ENCODE peak calls at places on chromosomes 4 and X, in ten cellular contexts. B is HFFc6, N is astrocyte of the spinal cord, M is endothelial cell of umbilical vein, K is GM20000, U is AG09309, W is AG10803, A is dorsolateral prefrontal cortex, Z is body of pancreas, R is fibroblast of lung. O is an unnamed sample.

GRCh38 chrX:51894697-51895336 is 1.4 kb downstream of the MAGED1 start:
- DNase-seq in B (no peak), N (peak), M (peak), K (peak), U (no peak), W (peak), A (peak), Z (peak), R (peak), O (no peak)

GRCh38 chr4:14338206-14338605 is 664.1 kb upstream of the CPEB2 start:
- DNase-seq in B (no peak), N (no peak), M (no peak), K (no peak), U (no peak), W (no peak), A (no peak), Z (no peak), R (peak), O (no peak)

GRCh38 chrX:55714111-55714510 is 3.4 kb upstream of the RRAGB start:
- DNase-seq in B (no peak), N (no peak), M (no peak), K (no peak), U (no peak), W (no peak), A (no peak), Z (no peak), R (no peak), O (no peak)

GRCh38 chrX:51795136-51795535 is 51.9 kb downstream of the GSPT2 start:
- DNase-seq in B (no peak), N (no peak), M (no peak), K (no peak), U (no peak), W (no peak), A (no peak), Z (no peak), R (no peak), O (no peak)

GRCh38 chr4:164731827-164732474 is 22.0 kb upstream of the SMIM31 start:
- DNase-seq in B (peak), N (peak), M (peak), K (peak), U (no peak), W (peak), A (peak), Z (peak), R (peak), O (no peak)

GRCh38 chr4:119087121-119087520 is 48.5 kb upstream of the MYOZ2 start:
- DNase-seq in B (no peak), N (peak), M (peak), K (no peak), U (no peak), W (no peak), A (no peak), Z (no peak), R (peak), O (no peak)

GRCh38 chr4:101050088-101050835 is 297.1 kb downstream of the PPP3CA start:
- DNase-seq in B (no peak), N (no peak), M (no peak), K (no peak), U (no peak), W (no peak), A (no peak), Z (no peak), R (no peak), O (no peak)

GRCh38 chrX:135114392-135114791 is 5.9 kb downstream of the ETDB start:
- DNase-seq in B (no peak), N (no peak), M (no peak), K (peak), U (no peak), W (no peak), A (no peak), Z (no peak), R (no peak), O (no peak)

GRCh38 chrX:119614776-119615175 is 8.6 kb upstream of the NKRF start:
- DNase-seq in B (no peak), N (no peak), M (no peak), K (no peak), U (no peak), W (no peak), A (no peak), Z (no peak), R (no peak), O (no peak)

GRCh38 chrX:24294619-24295018 is 19.2 kb downstream of the SUPT20HL2 start:
- DNase-seq in B (peak), N (no peak), M (peak), K (no peak), U (no peak), W (no peak), A (peak), Z (no peak), R (no peak), O (no peak)

GRCh38 chrX:68868902-68869800 is 40.3 kb downstream of the EFNB1 start:
- DNase-seq in B (no peak), N (no peak), M (no peak), K (no peak), U (no peak), W (no peak), A (no peak), Z (peak), R (no peak), O (no peak)

GRCh38 chr4:41776466-41776865 is 27.9 kb upstream of the PHOX2B start:
- DNase-seq in B (no peak), N (no peak), M (no peak), K (no peak), U (no peak), W (no peak), A (no peak), Z (no peak), R (no peak), O (no peak)

GRCh38 chr4:156536661-156537060 is 434.9 kb downstream of the PDGFC start:
- DNase-seq in B (peak), N (peak), M (no peak), K (no peak), U (no peak), W (peak), A (no peak), Z (no peak), R (no peak), O (no peak)

GRCh38 chr4:129014566-129015509 is 78.5 kb downstream of the SCLT1 start:
- DNase-seq in B (no peak), N (no peak), M (no peak), K (no peak), U (no peak), W (no peak), A (no peak), Z (no peak), R (no peak), O (no peak)

GRCh38 chr4:103786014-103786413 is 66.2 kb upstream of the TACR3 start:
- DNase-seq in B (peak), N (peak), M (peak), K (peak), U (no peak), W (peak), A (no peak), Z (no peak), R (peak), O (no peak)

GRCh38 chr4:169810325-169811323 is 52.9 kb upstream of the HPF1 start:
- DNase-seq in B (peak), N (peak), M (peak), K (peak), U (peak), W (peak), A (peak), Z (peak), R (peak), O (no peak)

GRCh38 chr4:119227690-119228089 is 15.2 kb downstream of the USP53 start:
- DNase-seq in B (no peak), N (peak), M (no peak), K (no peak), U (no peak), W (peak), A (no peak), Z (no peak), R (peak), O (no peak)

GRCh38 chr4:39044364-39044946 is 12.2 kb upstream of the TMEM156 start:
- DNase-seq in B (peak), N (peak), M (peak), K (peak), U (peak), W (peak), A (peak), Z (peak), R (peak), O (peak)

GRCh38 chrX:1262369-1262768 is 6.2 kb upstream of the CSF2RA start:
- DNase-seq in B (no peak), N (no peak), M (no peak), K (no peak), U (no peak), W (no peak), A (no peak), Z (no peak), R (no peak), O (no peak)

GRCh38 chrX:111869639-111870034 is 6.3 kb upstream of the TRPC5OS start:
- DNase-seq in B (peak), N (peak), M (peak), K (peak), U (peak), W (peak), A (peak), Z (peak), R (peak), O (no peak)

GRCh38 chr4:144720491-144720890 is 74.5 kb downstream of the HHIP start:
- DNase-seq in B (no peak), N (no peak), M (no peak), K (no peak), U (no peak), W (no peak), A (no peak), Z (no peak), R (no peak), O (no peak)

GRCh38 chr4:82643994-82644730 is 82.4 kb upstream of the TMEM150C start:
- DNase-seq in B (peak), N (peak), M (no peak), K (no peak), U (peak), W (peak), A (no peak), Z (no peak), R (no peak), O (no peak)

GRCh38 chrX:130836447-130836846 is 66.6 kb downstream of the ENOX2 start:
- DNase-seq in B (no peak), N (no peak), M (no peak), K (no peak), U (no peak), W (no peak), A (no peak), Z (no peak), R (no peak), O (no peak)

DNA sequence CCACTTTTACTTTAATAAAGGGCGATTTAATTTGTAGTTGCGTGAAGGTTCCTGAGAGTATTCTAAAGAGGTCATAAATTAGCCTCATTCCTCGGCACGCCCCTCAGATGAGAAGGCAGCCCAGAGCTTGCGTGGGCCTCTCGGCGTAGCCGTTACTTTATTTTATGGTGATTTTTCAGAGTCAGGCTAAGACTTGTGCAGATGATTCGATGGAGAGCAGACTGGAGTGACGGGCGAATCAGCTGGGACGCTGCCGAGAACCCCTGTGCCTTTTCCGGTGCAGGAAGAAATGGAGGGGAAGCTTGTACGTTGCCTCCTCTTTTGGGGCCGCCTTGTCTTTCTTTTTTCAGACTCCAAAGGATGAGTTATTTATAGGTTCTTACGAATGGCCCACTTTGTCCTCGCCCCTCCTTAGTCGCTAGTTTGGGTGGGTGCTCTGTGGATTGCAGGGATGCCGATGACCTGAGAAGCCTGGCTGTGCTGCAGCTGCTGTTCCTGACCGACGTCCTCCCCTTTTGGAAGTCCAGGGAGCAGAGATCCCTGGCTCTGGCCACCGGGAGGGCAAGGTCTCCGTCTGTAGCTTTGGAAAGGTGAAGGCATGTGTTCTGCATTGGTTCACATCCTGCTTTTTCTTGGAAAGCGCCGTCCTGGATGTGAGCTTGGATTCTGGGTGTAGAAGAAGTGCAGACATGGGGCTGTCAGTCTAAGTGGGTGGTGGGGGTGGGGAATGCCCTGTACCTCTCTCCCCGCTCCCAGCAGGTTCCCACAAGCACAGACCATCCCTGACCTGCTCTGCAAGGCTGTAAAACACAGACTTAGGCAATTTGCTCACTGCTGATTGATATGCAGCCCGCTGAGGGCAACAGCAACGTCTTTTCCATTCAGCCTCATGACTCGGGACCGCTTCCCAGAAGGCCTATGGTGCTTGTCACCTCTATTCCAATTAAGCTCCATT is 9.3 kb downstream of the SORCS2 start:
- DNase-seq in B (no peak), N (no peak), M (no peak), K (no peak), U (no peak), W (no peak), A (no peak), Z (no peak), R (no peak), O (no peak)
- TF ChIP-seq CTCF in B (no peak), N (no peak), M (no peak), K (no peak), U (no peak), W (no peak), A (no peak), Z (no peak), R (no peak), O (no peak)

DNA sequence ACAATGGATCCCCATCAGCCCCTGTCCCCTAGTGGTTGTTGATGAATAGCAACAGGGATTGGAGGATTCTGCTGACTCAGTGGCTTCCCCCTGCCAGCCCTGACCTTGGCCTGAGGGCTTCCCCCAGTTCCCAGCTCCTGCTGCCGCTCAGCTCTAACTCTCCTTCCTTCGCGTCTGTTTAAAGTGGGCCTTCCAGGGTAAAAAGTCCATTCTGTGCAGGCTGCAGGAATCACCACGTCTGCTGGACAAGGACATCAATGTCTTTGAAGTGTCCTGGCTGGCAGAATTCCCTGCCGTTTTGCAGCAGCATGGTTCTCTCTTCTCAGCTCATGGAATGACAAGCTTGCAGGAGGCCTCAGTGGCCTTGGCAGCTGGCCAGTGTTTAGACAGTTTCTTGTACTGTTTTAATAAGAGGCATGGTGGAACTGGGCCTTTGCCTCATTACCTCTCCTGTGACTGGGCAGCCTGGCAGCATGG is 152.5 kb upstream of the STX18 start:
- DNase-seq in B (peak), N (no peak), M (no peak), K (no peak), U (no peak), W (peak), A (peak), Z (peak), R (peak), O (no peak)
- TF ChIP-seq CTCF in B (peak), N (peak), M (peak), K (no peak), U (peak), W (peak), A (peak), Z (no peak), R (peak), O (peak)

GRCh38 chr4:127734976-127735375 is 4.8 kb downstream of the SLC25A31 start:
- DNase-seq in B (no peak), N (no peak), M (no peak), K (no peak), U (no peak), W (no peak), A (no peak), Z (no peak), R (no peak), O (no peak)

GRCh38 chr4:127737295-127737694 is 7.1 kb downstream of the SLC25A31 start:
- DNase-seq in B (no peak), N (no peak), M (no peak), K (no peak), U (no peak), W (no peak), A (no peak), Z (no peak), R (no peak), O (no peak)

GRCh38 chr4:127730142-127730913 is at the start of gene SLC25A31:
- DNase-seq in B (no peak), N (no peak), M (no peak), K (no peak), U (no peak), W (no peak), A (no peak), Z (no peak), R (no peak), O (no peak)

GRCh38 chr4:127731406-127731805 is 1.2 kb downstream of the SLC25A31 start:
- DNase-seq in B (no peak), N (no peak), M (no peak), K (no peak), U (no peak), W (no peak), A (no peak), Z (no peak), R (no peak), O (no peak)

GRCh38 chr4:127732623-127733199 is 2.5 kb downstream of the SLC25A31 start:
- DNase-seq in B (peak), N (peak), M (peak), K (peak), U (peak), W (peak), A (no peak), Z (no peak), R (peak), O (no peak)
- TF ChIP-seq CTCF in B (peak), N (peak), M (peak), K (peak), U (peak), W (peak), A (peak), Z (peak), R (peak), O (peak)

DNA sequence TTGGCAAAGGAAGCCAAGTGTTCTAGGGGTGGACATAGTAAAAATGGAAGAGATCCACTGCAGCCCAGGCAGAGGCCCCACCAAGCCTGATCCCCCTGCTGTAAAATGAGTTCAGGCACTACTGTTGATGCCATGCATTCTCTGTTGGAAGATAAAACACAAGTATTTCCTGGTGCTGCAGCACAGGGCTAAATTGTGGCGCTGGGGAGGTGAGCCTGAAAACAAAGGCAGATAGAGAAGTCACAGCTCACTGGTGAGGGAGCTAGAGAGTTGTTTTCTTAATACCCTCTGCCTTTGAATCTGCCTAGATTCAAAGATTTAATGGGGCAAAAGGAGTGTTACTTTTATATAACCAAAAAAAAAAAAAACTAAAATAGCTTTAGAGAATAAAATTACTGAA is 218.9 kb downstream of the NWD2 start:
- DNase-seq in B (no peak), N (no peak), M (no peak), K (no peak), U (no peak), W (no peak), A (no peak), Z (no peak), R (no peak), O (no peak)
- TF ChIP-seq CTCF in B (no peak), N (no peak), M (no peak), K (no peak), U (no peak), W (no peak), A (no peak), Z (no peak), R (no peak), O (no peak)

GRCh38 chr4:111847256-111848108 is 297.8 kb upstream of the FAM241A start:
- DNase-seq in B (peak), N (no peak), M (no peak), K (no peak), U (no peak), W (peak), A (no peak), Z (no peak), R (peak), O (no peak)
- TF ChIP-seq CTCF in B (peak), N (peak), M (no peak), K (no peak), U (peak), W (peak), A (peak), Z (no peak), R (no peak), O (peak)

GRCh38 chrX:71563921-71564320 is 14.3 kb upstream of the GCNA start:
- DNase-seq in B (no peak), N (no peak), M (no peak), K (no peak), U (no peak), W (no peak), A (no peak), Z (no peak), R (no peak), O (no peak)
- TF ChIP-seq CTCF in B (no peak), N (no peak), M (no peak), K (no peak), U (no peak), W (no peak), A (no peak), Z (no peak), R (no peak), O (no peak)

DNA sequence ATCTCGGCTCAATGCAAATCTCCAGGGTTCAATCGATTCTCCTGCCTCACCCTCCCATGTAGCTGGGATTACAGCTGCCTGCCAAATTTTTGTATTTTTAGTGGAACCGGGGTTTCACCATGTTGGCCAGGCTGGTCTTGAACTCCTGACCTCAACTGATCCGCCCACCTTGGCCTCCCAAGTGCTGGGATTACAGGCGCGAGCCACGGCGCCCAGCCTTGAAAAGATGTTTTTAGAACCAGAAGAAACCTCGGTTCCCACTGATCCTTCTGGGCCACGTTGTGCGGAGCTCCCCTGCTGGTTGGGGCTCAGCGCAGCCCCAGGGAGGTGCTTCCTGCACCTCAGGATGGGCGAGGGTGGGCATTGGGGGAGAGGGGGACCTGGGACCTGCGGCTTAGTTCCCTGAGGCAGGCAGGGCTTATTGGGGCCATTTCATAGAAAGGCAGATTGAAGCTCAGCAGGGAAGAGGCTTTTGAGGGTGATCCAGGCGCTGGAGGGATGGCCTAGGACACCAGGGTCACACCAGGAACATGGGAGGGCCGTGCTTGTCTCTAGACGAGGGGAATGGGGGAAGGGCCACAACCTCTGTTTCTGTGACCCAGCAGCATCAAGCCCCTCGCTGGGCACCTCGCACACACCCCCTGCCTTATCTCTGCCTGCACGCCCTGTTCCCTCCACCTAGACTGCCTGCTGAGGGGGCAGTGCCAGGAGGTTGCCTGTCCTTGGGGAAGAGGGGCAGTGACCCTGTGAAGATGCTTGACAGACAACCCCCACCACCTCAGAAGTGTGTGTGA is 6.3 kb upstream of the ADD1 start:
- DNase-seq in B (no peak), N (no peak), M (no peak), K (no peak), U (no peak), W (no peak), A (peak), Z (no peak), R (no peak), O (peak)
- TF ChIP-seq CTCF in B (peak), N (no peak), M (peak), K (no peak), U (no peak), W (no peak), A (no peak), Z (no peak), R (no peak), O (no peak)